ENCODE peak calls at places on chromosomes 13 and 19, in ten cellular contexts. One of them, this sample, is unnamed.

GRCh38 chr19:2392366-2392765 is 32.3 kb downstream of the TMPRSS9 start:
- DNase-seq in upper lobe of right lung: no peak
- DNase-seq in AG04450: no peak
- DNase-seq in fibroblast of mammary gland: no peak
- DNase-seq in dorsolateral prefrontal cortex: no peak
- DNase-seq in transverse colon: no peak
- DNase-seq in body of pancreas: no peak
- DNase-seq in esophagus squamous epithelium: no peak
- DNase-seq in thoracic aorta: no peak
- DNase-seq in cardiac fibroblast: no peak
- DNase-seq in this sample: no peak

GRCh38 chr19:47253467-47253881 is 2.9 kb upstream of the CCDC9 start:
- DNase-seq in dorsolateral prefrontal cortex: no peak
- DNase-seq in thoracic aorta: no peak
- DNase-seq in upper lobe of right lung: no peak
- DNase-seq in body of pancreas: no peak
- DNase-seq in esophagus squamous epithelium: no peak
- DNase-seq in AG04450: peak; percentile 79
- DNase-seq in cardiac fibroblast: peak; percentile 85
- DNase-seq in transverse colon: no peak
- DNase-seq in fibroblast of mammary gland: peak; percentile 76
- DNase-seq in this sample: no peak

GRCh38 chr19:54218960-54219661 is 3.7 kb downstream of the LILRB3 start:
- DNase-seq in upper lobe of right lung: no peak
- DNase-seq in AG04450: no peak
- DNase-seq in cardiac fibroblast: no peak
- DNase-seq in thoracic aorta: no peak
- DNase-seq in transverse colon: no peak
- DNase-seq in fibroblast of mammary gland: no peak
- DNase-seq in dorsolateral prefrontal cortex: no peak
- DNase-seq in body of pancreas: no peak
- DNase-seq in esophagus squamous epithelium: no peak
- DNase-seq in this sample: no peak

GRCh38 chr13:73034901-73035300 is 23.9 kb upstream of the KLF5 start:
- DNase-seq in AG04450: no peak
- DNase-seq in upper lobe of right lung: no peak
- DNase-seq in cardiac fibroblast: no peak
- DNase-seq in body of pancreas: no peak
- DNase-seq in thoracic aorta: no peak
- DNase-seq in fibroblast of mammary gland: no peak
- DNase-seq in esophagus squamous epithelium: no peak
- DNase-seq in dorsolateral prefrontal cortex: no peak
- DNase-seq in transverse colon: no peak
- DNase-seq in this sample: no peak

GRCh38 chr13:29918845-29919244 is 68.4 kb upstream of the UBL3 start:
- DNase-seq in transverse colon: no peak
- DNase-seq in fibroblast of mammary gland: peak; percentile 96
- DNase-seq in dorsolateral prefrontal cortex: no peak
- DNase-seq in thoracic aorta: no peak
- DNase-seq in upper lobe of right lung: no peak
- DNase-seq in cardiac fibroblast: peak; percentile 88
- DNase-seq in esophagus squamous epithelium: no peak
- DNase-seq in AG04450: no peak
- DNase-seq in body of pancreas: peak; percentile 50
- DNase-seq in this sample: peak; percentile 44

GRCh38 chr19:2154587-2155075 is 3.3 kb upstream of the AP3D1 start:
- DNase-seq in thoracic aorta: no peak
- DNase-seq in AG04450: no peak
- DNase-seq in cardiac fibroblast: peak; percentile 48
- DNase-seq in dorsolateral prefrontal cortex: no peak
- DNase-seq in fibroblast of mammary gland: peak; percentile 57
- DNase-seq in upper lobe of right lung: no peak
- DNase-seq in body of pancreas: no peak
- DNase-seq in transverse colon: peak; percentile 63
- DNase-seq in esophagus squamous epithelium: no peak
- DNase-seq in this sample: no peak

GRCh38 chr13:70027551-70027950 is 80.1 kb upstream of the ATXN8OS start:
- DNase-seq in upper lobe of right lung: no peak
- DNase-seq in thoracic aorta: no peak
- DNase-seq in AG04450: no peak
- DNase-seq in body of pancreas: no peak
- DNase-seq in fibroblast of mammary gland: no peak
- DNase-seq in transverse colon: no peak
- DNase-seq in cardiac fibroblast: no peak
- DNase-seq in dorsolateral prefrontal cortex: no peak
- DNase-seq in esophagus squamous epithelium: no peak
- DNase-seq in this sample: no peak

GRCh38 chr19:18932216-18932841 is 8.7 kb downstream of the HOMER3 start:
- DNase-seq in dorsolateral prefrontal cortex: peak; percentile 60
- DNase-seq in esophagus squamous epithelium: no peak
- DNase-seq in transverse colon: peak; percentile 90
- DNase-seq in cardiac fibroblast: peak; percentile 42
- DNase-seq in body of pancreas: peak; percentile 54
- DNase-seq in fibroblast of mammary gland: peak; percentile 52
- DNase-seq in thoracic aorta: peak; percentile 30
- DNase-seq in AG04450: no peak
- DNase-seq in upper lobe of right lung: peak; percentile 87
- DNase-seq in this sample: no peak

GRCh38 chr19:30252214-30252613 is 120.0 kb upstream of the ZNF536 start:
- DNase-seq in AG04450: no peak
- DNase-seq in upper lobe of right lung: no peak
- DNase-seq in cardiac fibroblast: no peak
- DNase-seq in esophagus squamous epithelium: no peak
- DNase-seq in fibroblast of mammary gland: no peak
- DNase-seq in transverse colon: no peak
- DNase-seq in dorsolateral prefrontal cortex: no peak
- DNase-seq in body of pancreas: no peak
- DNase-seq in thoracic aorta: no peak
- DNase-seq in this sample: no peak

GRCh38 chr13:83024955-83025594 is 857.2 kb downstream of the SLITRK1 start:
- DNase-seq in thoracic aorta: no peak
- DNase-seq in upper lobe of right lung: no peak
- DNase-seq in dorsolateral prefrontal cortex: no peak
- DNase-seq in body of pancreas: no peak
- DNase-seq in fibroblast of mammary gland: no peak
- DNase-seq in AG04450: no peak
- DNase-seq in esophagus squamous epithelium: no peak
- DNase-seq in cardiac fibroblast: no peak
- DNase-seq in transverse colon: no peak
- DNase-seq in this sample: no peak

DNA sequence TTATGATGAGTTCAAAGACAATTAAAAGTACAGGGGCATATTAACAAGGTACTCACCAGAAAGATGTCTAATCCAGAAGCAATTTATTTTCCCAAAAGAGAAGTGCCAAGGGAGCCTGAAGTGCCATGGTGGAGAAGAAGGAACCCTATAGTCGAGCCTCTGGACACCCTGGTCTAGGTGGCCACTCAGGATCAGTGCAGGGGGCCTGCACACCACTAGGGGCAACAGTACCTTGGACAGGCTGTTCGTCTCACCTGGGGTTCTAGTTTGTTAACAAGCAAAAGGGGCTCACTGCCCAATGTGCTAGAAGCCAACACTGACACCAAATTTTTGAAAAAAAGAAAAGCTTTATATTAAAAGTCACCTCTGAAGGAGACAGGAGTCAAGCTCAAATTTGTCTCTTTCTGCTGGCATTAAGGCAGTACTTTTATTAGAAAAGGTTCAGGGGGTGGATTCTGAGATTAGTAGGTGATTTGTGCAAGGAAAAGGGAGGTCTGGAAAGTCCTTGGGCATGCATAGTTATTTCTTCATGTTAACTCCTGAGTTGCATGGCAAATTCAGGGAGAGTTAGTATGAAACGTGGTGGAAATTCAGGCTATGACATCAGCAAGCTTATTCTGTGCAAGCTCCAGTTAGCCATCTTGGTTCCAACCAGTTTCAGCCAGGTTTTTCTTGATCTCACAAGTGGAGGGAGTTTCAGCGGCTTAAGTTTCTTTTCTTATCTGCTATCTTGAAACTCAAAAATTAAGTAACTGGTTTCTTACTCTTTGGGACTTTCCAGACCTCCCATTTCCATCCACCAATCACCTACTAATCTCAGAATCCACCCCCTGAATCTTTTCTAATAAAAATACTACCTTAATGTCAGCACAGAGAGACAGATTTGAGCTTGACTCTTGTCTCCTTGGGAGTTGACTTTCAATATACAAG is 884 bp upstream of the CBY2 start:
- DNase-seq in thoracic aorta: no peak
- DNase-seq in cardiac fibroblast: no peak
- DNase-seq in body of pancreas: no peak
- DNase-seq in dorsolateral prefrontal cortex: no peak
- DNase-seq in upper lobe of right lung: no peak
- DNase-seq in fibroblast of mammary gland: no peak
- DNase-seq in esophagus squamous epithelium: no peak
- DNase-seq in AG04450: no peak
- DNase-seq in transverse colon: no peak
- DNase-seq in this sample: no peak
- TF ChIP-seq CTCF in thoracic aorta: no peak
- TF ChIP-seq CTCF in cardiac fibroblast: no peak
- TF ChIP-seq CTCF in body of pancreas: no peak
- TF ChIP-seq CTCF in dorsolateral prefrontal cortex: no peak
- TF ChIP-seq CTCF in upper lobe of right lung: no peak
- TF ChIP-seq CTCF in fibroblast of mammary gland: no peak
- TF ChIP-seq CTCF in esophagus squamous epithelium: no peak
- TF ChIP-seq CTCF in AG04450: no peak
- TF ChIP-seq CTCF in transverse colon: no peak
- TF ChIP-seq CTCF in this sample: no peak

GRCh38 chr13:91115776-91116175 is 231.7 kb upstream of the MIR17HG start:
- DNase-seq in thoracic aorta: no peak
- DNase-seq in dorsolateral prefrontal cortex: no peak
- DNase-seq in fibroblast of mammary gland: no peak
- DNase-seq in esophagus squamous epithelium: no peak
- DNase-seq in transverse colon: no peak
- DNase-seq in upper lobe of right lung: no peak
- DNase-seq in cardiac fibroblast: no peak
- DNase-seq in AG04450: no peak
- DNase-seq in body of pancreas: no peak
- DNase-seq in this sample: no peak

GRCh38 chr13:91108315-91108714 is 239.2 kb upstream of the MIR17HG start:
- DNase-seq in esophagus squamous epithelium: no peak
- DNase-seq in upper lobe of right lung: no peak
- DNase-seq in cardiac fibroblast: no peak
- DNase-seq in thoracic aorta: no peak
- DNase-seq in body of pancreas: no peak
- DNase-seq in dorsolateral prefrontal cortex: no peak
- DNase-seq in transverse colon: no peak
- DNase-seq in AG04450: no peak
- DNase-seq in fibroblast of mammary gland: no peak
- DNase-seq in this sample: no peak

GRCh38 chr13:91112191-91112579 is 235.3 kb upstream of the MIR17HG start:
- DNase-seq in body of pancreas: no peak
- DNase-seq in upper lobe of right lung: no peak
- DNase-seq in dorsolateral prefrontal cortex: no peak
- DNase-seq in transverse colon: no peak
- DNase-seq in fibroblast of mammary gland: no peak
- DNase-seq in esophagus squamous epithelium: no peak
- DNase-seq in AG04450: no peak
- DNase-seq in thoracic aorta: no peak
- DNase-seq in cardiac fibroblast: no peak
- DNase-seq in this sample: peak; percentile 37

GRCh38 chr13:91112878-91113277 is 234.6 kb upstream of the MIR17HG start:
- DNase-seq in upper lobe of right lung: no peak
- DNase-seq in body of pancreas: no peak
- DNase-seq in AG04450: no peak
- DNase-seq in cardiac fibroblast: no peak
- DNase-seq in fibroblast of mammary gland: no peak
- DNase-seq in dorsolateral prefrontal cortex: no peak
- DNase-seq in transverse colon: no peak
- DNase-seq in esophagus squamous epithelium: no peak
- DNase-seq in thoracic aorta: no peak
- DNase-seq in this sample: no peak

GRCh38 chr13:91111476-91112190 is 235.9 kb upstream of the MIR17HG start:
- DNase-seq in fibroblast of mammary gland: no peak
- DNase-seq in body of pancreas: no peak
- DNase-seq in esophagus squamous epithelium: no peak
- DNase-seq in dorsolateral prefrontal cortex: no peak
- DNase-seq in thoracic aorta: no peak
- DNase-seq in upper lobe of right lung: no peak
- DNase-seq in cardiac fibroblast: no peak
- DNase-seq in AG04450: no peak
- DNase-seq in transverse colon: no peak
- DNase-seq in this sample: peak; percentile 53
- H3K4me3 ChIP-seq in fibroblast of mammary gland: no peak overlapping the region
- H3K4me3 ChIP-seq in body of pancreas: no peak overlapping the region
- H3K4me3 ChIP-seq in esophagus squamous epithelium: no peak overlapping the region
- H3K4me3 ChIP-seq in dorsolateral prefrontal cortex: no peak overlapping the region
- H3K4me3 ChIP-seq in thoracic aorta: no peak overlapping the region
- H3K4me3 ChIP-seq in upper lobe of right lung: no peak overlapping the region
- H3K4me3 ChIP-seq in cardiac fibroblast: no peak overlapping the region
- H3K4me3 ChIP-seq in AG04450: no peak overlapping the region
- H3K4me3 ChIP-seq in transverse colon: no peak overlapping the region
- H3K4me3 ChIP-seq in this sample: no peak overlapping the region

DNA sequence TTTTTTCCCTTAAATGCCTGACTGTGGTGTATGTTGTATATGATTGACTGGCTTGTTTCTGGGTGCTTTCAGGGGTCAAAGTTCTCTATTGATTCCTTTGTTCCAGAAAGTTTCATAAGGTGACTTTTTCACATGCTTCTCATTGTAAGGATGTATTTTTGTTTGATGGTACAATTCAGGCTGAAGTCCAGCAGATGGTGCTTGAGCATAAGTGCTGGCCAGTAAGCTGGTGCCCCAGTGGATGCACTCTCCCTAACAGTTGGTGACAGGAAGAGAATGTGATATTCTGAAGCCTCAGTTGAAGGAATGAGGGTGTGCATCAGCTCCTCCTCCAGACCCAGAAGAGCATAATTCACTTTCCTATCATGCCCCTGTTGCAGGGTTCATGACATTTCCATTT is 1941.6 kb upstream of the PRR20A start:
- DNase-seq in cardiac fibroblast: no peak
- DNase-seq in upper lobe of right lung: no peak
- DNase-seq in thoracic aorta: no peak
- DNase-seq in AG04450: no peak
- DNase-seq in fibroblast of mammary gland: no peak
- DNase-seq in esophagus squamous epithelium: no peak
- DNase-seq in body of pancreas: no peak
- DNase-seq in dorsolateral prefrontal cortex: no peak
- DNase-seq in transverse colon: no peak
- DNase-seq in this sample: no peak
- TF ChIP-seq CTCF in cardiac fibroblast: no peak
- TF ChIP-seq CTCF in upper lobe of right lung: no peak
- TF ChIP-seq CTCF in thoracic aorta: no peak
- TF ChIP-seq CTCF in AG04450: no peak
- TF ChIP-seq CTCF in fibroblast of mammary gland: no peak
- TF ChIP-seq CTCF in esophagus squamous epithelium: no peak
- TF ChIP-seq CTCF in body of pancreas: no peak
- TF ChIP-seq CTCF in dorsolateral prefrontal cortex: no peak
- TF ChIP-seq CTCF in transverse colon: no peak
- TF ChIP-seq CTCF in this sample: no peak

DNA sequence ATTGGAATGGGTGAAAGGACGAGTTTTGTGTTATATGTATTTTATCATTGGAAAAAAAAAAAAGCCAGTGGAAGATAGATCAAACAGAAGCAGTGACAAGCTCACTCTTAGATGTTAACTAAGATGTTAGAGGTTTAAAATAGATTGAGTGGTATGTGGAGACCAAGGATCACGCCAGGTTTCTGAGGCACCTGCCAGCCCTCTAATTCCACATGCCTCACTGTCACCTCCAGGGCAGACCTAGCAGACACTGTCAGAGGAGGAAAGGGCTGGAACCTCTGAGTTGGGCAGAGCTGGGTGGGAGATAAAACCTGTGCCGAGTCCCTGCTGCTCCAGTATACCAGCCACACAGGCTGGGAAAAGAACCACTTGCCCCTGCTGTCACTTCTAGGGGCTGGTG is 57.5 kb upstream of the SIAH3 start:
- DNase-seq in AG04450: no peak
- DNase-seq in transverse colon: no peak
- DNase-seq in body of pancreas: no peak
- DNase-seq in cardiac fibroblast: no peak
- DNase-seq in upper lobe of right lung: no peak
- DNase-seq in thoracic aorta: no peak
- DNase-seq in esophagus squamous epithelium: no peak
- DNase-seq in dorsolateral prefrontal cortex: no peak
- DNase-seq in fibroblast of mammary gland: no peak
- DNase-seq in this sample: no peak
- H3K4me3 ChIP-seq in AG04450: no peak overlapping the region
- H3K4me3 ChIP-seq in transverse colon: no peak overlapping the region
- H3K4me3 ChIP-seq in body of pancreas: no peak overlapping the region
- H3K4me3 ChIP-seq in cardiac fibroblast: no peak overlapping the region
- H3K4me3 ChIP-seq in upper lobe of right lung: no peak overlapping the region
- H3K4me3 ChIP-seq in thoracic aorta: no peak overlapping the region
- H3K4me3 ChIP-seq in esophagus squamous epithelium: no peak overlapping the region
- H3K4me3 ChIP-seq in dorsolateral prefrontal cortex: no peak overlapping the region
- H3K4me3 ChIP-seq in fibroblast of mammary gland: no peak overlapping the region
- H3K4me3 ChIP-seq in this sample: no peak overlapping the region

This sample was measured in epithelial cell of proximal tubule.